ENCODE peak calls at places on chromosome 1, in eight cellular contexts. T is T1000; C is mucosa of descending colon; Z is germinal center; U is mucosa of gallbladder; J is activated T-helper 2 cell treated with anti-CD3 and anti-CD28 coated beads, Interferon-gamma antibody, Interleukin-2, Interleukin-4, amounts not matched to agents 10 μg/mL and 5 μg/mL and 100 μg/mL, durations not matched to agents 14 hours and 24 hours and 36 hours; A is progenitor cell of endocrine pancreas; E is activated T-helper 1 cell treated with Interleukin-2 at 50 U/mL for 16 hours. Q is an unnamed sample.

GRCh38 chr1:203340112-203340804 is 10.7 kb downstream of the FMOD start:
- DNase-seq in C (peak), Z (peak), J (peak), E (no peak), U (peak), A (peak), T (peak), Q (peak)

GRCh38 chr1:3274972-3275371 is 179.5 kb upstream of the ARHGEF16 start:
- DNase-seq in Z (no peak), C (no peak), T (no peak), J (no peak), E (no peak), U (no peak), A (no peak), Q (no peak)

GRCh38 chr1:1989102-1989542 is 14.5 kb downstream of the CFAP74 start:
- DNase-seq in E (no peak), U (no peak), T (no peak), J (no peak), A (no peak), C (no peak), Z (no peak), Q (no peak)

GRCh38 chr1:6424619-6425593 is at the start of gene ESPN:
- DNase-seq in Z (peak), J (no peak), T (no peak), C (peak), U (no peak), A (no peak), E (no peak), Q (no peak)

GRCh38 chr1:183472488-183473285 is at the start of gene SMG7:
- DNase-seq in U (peak), J (no peak), E (peak), C (peak), T (no peak), A (no peak), Z (peak), Q (peak)

GRCh38 chr1:3577300-3577699 is 34.0 kb downstream of the MEGF6 start:
- DNase-seq in U (peak), J (no peak), A (no peak), C (no peak), E (no peak), T (no peak), Z (no peak), Q (no peak)

GRCh38 chr1:33516891-33517550 is 44.6 kb downstream of the ZSCAN20 start:
- DNase-seq in A (no peak), Z (no peak), U (no peak), C (no peak), E (no peak), T (no peak), J (no peak), Q (no peak)

GRCh38 chr1:236147068-236147467 is 4.7 kb downstream of the GPR137B start:
- DNase-seq in Z (no peak), A (no peak), U (no peak), T (no peak), J (no peak), E (no peak), C (no peak), Q (no peak)

GRCh38 chr1:229841230-229841629 is 215.2 kb downstream of the URB2 start:
- DNase-seq in Z (peak), U (no peak), T (no peak), J (no peak), C (no peak), E (no peak), A (no peak), Q (no peak)

GRCh38 chr1:66542811-66543767 is 9.1 kb downstream of the SGIP1 start:
- DNase-seq in A (no peak), C (peak), U (peak), E (no peak), J (no peak), T (peak), Z (no peak), Q (no peak)